ENCODE peak calls at places on chromosomes 6 and 20, in nine cellular contexts. R is omental fat pad; V is ACHN; Z is dorsolateral prefrontal cortex; C is cardiac fibroblast; I is Peyer's patch; H is activated CD4-positive, alpha-beta T cell treated with anti-CD3 and anti-CD28 coated beads for 48 hours; Q is AG20443; E is AG09319. D is an unnamed sample.

GRCh38 chr20:57848282-57848681 is 138.5 kb upstream of the PMEPA1 start:
- DNase-seq in C (no peak), E (no peak), Q (no peak), Z (no peak), H (no peak), R (no peak), I (no peak), V (no peak), D (no peak)

GRCh38 chr20:14817121-14817520 is 479.7 kb upstream of the FLRT3 start:
- DNase-seq in Q (no peak), Z (no peak), R (no peak), I (no peak), H (no peak), E (no peak), C (no peak), V (no peak), D (no peak)

GRCh38 chr6:21079468-21080048 is 514.0 kb upstream of the SOX4 start:
- DNase-seq in C (no peak), Q (peak; percentile 19), V (no peak), I (no peak), E (no peak), H (no peak), Z (no peak), R (no peak), D (no peak)

GRCh38 chr20:34891166-34892062 is 15.0 kb downstream of the ACSS2 start:
- DNase-seq in Q (peak; percentile 69), R (no peak), H (peak; percentile 61), Z (no peak), C (peak; percentile 89), I (no peak), E (peak; percentile 46), V (no peak), D (no peak)

GRCh38 chr20:38825901-38826625 is 20.6 kb downstream of the PPP1R16B start:
- DNase-seq in Q (peak; percentile 36), H (no peak), Z (no peak), V (no peak), I (no peak), R (no peak), E (no peak), C (peak; percentile 81), D (no peak)

GRCh38 chr6:157988700-157989063 is 7.0 kb downstream of the SYNJ2 start:
- DNase-seq in V (no peak), E (no peak), Q (no peak), H (no peak), R (no peak), Z (no peak), I (no peak), C (no peak), D (no peak)

GRCh38 chr20:63597651-63598478 is 23.8 kb upstream of the HELZ2 start:
- DNase-seq in I (no peak), C (no peak), R (no peak), E (no peak), V (no peak), Z (no peak), H (no peak), Q (no peak), D (no peak)

GRCh38 chr6:125658759-125659431 is 90.5 kb upstream of the HEY2 start:
- DNase-seq in E (no peak), Z (no peak), R (no peak), I (no peak), V (peak; percentile 54), Q (peak; percentile 21), C (no peak), H (no peak), D (peak; percentile 34)

GRCh38 chr6:47141166-47141565 is 99.0 kb upstream of the ADGRF1 start:
- DNase-seq in Q (no peak), Z (no peak), H (no peak), C (no peak), V (no peak), E (no peak), R (no peak), I (no peak), D (no peak)

GRCh38 chr6:45420083-45420908 is 42.6 kb upstream of the SUPT3H start:
- DNase-seq in H (peak; percentile 73), E (no peak), Q (no peak), Z (no peak), V (no peak), C (peak; percentile 72), I (no peak), R (no peak), D (no peak)

GRCh38 chr20:47453167-47453782 is 48.4 kb upstream of the NCOA3 start:
- DNase-seq in C (peak; percentile 96), Q (peak; percentile 74), V (peak; percentile 67), H (peak; percentile 74), R (no peak), E (peak; percentile 43), Z (no peak), I (no peak), D (no peak)

D was measured in breast epithelium.